ENCODE peak calls at places on chromosomes 5 and 9, in nine cellular contexts. Q, K, N, B, E, G, X, F and H are unnamed samples.

GRCh38 chr5:177306674-177307543 is 3.3 kb downstream of the PRELID1 start:
- DNase-seq in Q (peak; percentile 19), K (no peak), N (no peak), B (no peak), E (no peak), G (peak; percentile 74), X (no peak), F (peak; percentile 42), H (no peak)

GRCh38 chr5:173324115-173325001 is 3.9 kb downstream of the STC2 start:
- DNase-seq in Q (peak; percentile 93), K (peak; percentile 89), N (peak; percentile 94), B (peak; percentile 68), E (no peak), G (peak; percentile 52), X (peak; percentile 60), F (no peak), H (no peak)

GRCh38 chr5:111853748-111854147 is 96.8 kb upstream of the NREP start:
- DNase-seq in Q (no peak), K (peak; percentile 62), N (no peak), B (no peak), E (no peak), G (no peak), X (no peak), F (no peak), H (no peak)

GRCh38 chr5:170200876-170201275 is 31.9 kb upstream of the C5orf58 start:
- DNase-seq in Q (peak; percentile 11), K (no peak), N (no peak), B (no peak), E (no peak), G (no peak), X (no peak), F (peak; percentile 76), H (no peak)

GRCh38 chr5:174157048-174157447 is 111.5 kb downstream of the NSG2 start:
- DNase-seq in Q (no peak), K (no peak), N (no peak), B (no peak), E (no peak), G (peak; percentile 41), X (no peak), F (no peak), H (no peak)

GRCh38 chr9:70933318-70933717 is 188.1 kb downstream of the TRPM3 start:
- DNase-seq in Q (peak; percentile 50), K (peak; percentile 8), N (no peak), B (peak; percentile 67), E (no peak), G (no peak), X (no peak), F (no peak), H (no peak)

GRCh38 chr9:75909776-75910175 is 19.3 kb downstream of the PCSK5 start:
- DNase-seq in Q (no peak), K (no peak), N (no peak), B (peak; percentile 4), E (no peak), G (no peak), X (no peak), F (no peak), H (no peak)

GRCh38 chr5:1411099-1411498 is 34.1 kb downstream of the SLC6A3 start:
- DNase-seq in Q (no peak), K (no peak), N (no peak), B (no peak), E (no peak), G (no peak), X (no peak), F (no peak), H (no peak)

GRCh38 chr5:10331341-10331796 is 22.1 kb upstream of the MARCHF6 start:
- DNase-seq in Q (peak; percentile 45), K (peak; percentile 82), N (no peak), B (peak; percentile 75), E (peak; percentile 89), G (peak; percentile 28), X (no peak), F (no peak), H (no peak)

GRCh38 chr5:33227247-33227646 is 213.5 kb upstream of the TARS1 start:
- DNase-seq in Q (peak; percentile 1), K (peak; percentile 26), N (no peak), B (peak; percentile 14), E (no peak), G (no peak), X (no peak), F (no peak), H (no peak)

GRCh38 chr5:180802325-180803180 is at the start of gene MGAT1:
- DNase-seq in Q (peak; percentile 96), K (peak; percentile 83), N (peak; percentile 98), B (peak; percentile 59), E (peak; percentile 65), G (peak; percentile 91), X (peak; percentile 92), F (peak; percentile 77), H (peak; percentile 88)

GRCh38 chr9:81380504-81380903 is 308.8 kb downstream of the TLE1 start:
- DNase-seq in Q (no peak), K (no peak), N (no peak), B (no peak), E (no peak), G (no peak), X (no peak), F (no peak), H (no peak)

GRCh38 chr9:79287152-79287766 is 284.5 kb upstream of the TLE4 start:
- DNase-seq in Q (no peak), K (no peak), N (no peak), B (peak; percentile 23), E (no peak), G (peak; percentile 38), X (peak; percentile 65), F (no peak), H (no peak)

GRCh38 chr9:15856591-15856990 is 303.7 kb downstream of the CCDC171 start:
- DNase-seq in Q (peak; percentile 69), K (peak; percentile 87), N (no peak), B (peak; percentile 84), E (no peak), G (no peak), X (no peak), F (no peak), H (no peak)

GRCh38 chr5:1661311-1661710 is 137.6 kb upstream of the LPCAT1 start:
- DNase-seq in Q (no peak), K (no peak), N (no peak), B (no peak), E (no peak), G (peak; percentile 35), X (no peak), F (no peak), H (no peak)

GRCh38 chr5:127326438-127326837 is 35.8 kb downstream of the MEGF10 start:
- DNase-seq in Q (no peak), K (no peak), N (no peak), B (no peak), E (no peak), G (no peak), X (no peak), F (peak; percentile 30), H (no peak)

GRCh38 chr5:179410291-179411160 is 65.3 kb upstream of the ADAMTS2 start:
- DNase-seq in Q (no peak), K (no peak), N (peak; percentile 71), B (no peak), E (no peak), G (peak; percentile 38), X (no peak), F (no peak), H (no peak)

GRCh38 chr9:120842685-120843485 is at the start of gene PSMD5:
- DNase-seq in Q (peak; percentile 100), K (peak; percentile 100), N (peak; percentile 97), B (peak; percentile 99), E (peak; percentile 94), G (peak; percentile 96), X (peak; percentile 79), F (peak; percentile 100), H (peak; percentile 99)

GRCh38 chr9:120841930-120842684 is 615 bp downstream of the PSMD5 start:
- DNase-seq in Q (peak; percentile 63), K (peak; percentile 5), N (no peak), B (peak; percentile 2), E (no peak), G (no peak), X (no peak), F (peak; percentile 28), H (peak; percentile 62)

GRCh38 chr9:120833311-120833710 is 9.4 kb downstream of the PSMD5 start:
- DNase-seq in Q (no peak), K (no peak), N (no peak), B (no peak), E (no peak), G (no peak), X (no peak), F (no peak), H (no peak)

DNA sequence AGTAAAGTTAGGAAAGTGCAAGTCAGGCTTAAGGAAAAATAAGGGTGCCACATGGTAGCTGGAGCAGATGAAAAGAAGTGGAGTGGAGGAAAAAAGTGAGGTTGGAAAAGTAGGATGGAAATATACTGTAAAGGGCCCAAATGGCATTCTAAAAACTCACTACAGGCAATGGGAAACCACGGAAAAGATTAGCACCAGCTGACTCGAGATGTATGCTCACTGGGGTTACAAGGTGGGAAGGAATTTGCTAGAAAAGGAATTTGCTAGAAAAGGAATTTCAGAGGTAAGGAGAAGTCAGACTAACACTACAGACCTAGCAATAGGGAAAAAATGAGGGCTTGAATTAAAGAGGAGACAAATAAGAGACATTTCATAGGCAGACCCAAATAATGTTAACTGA is 3.6 kb downstream of the PSMD5 start:
- DNase-seq in Q (peak; percentile 52), K (peak; percentile 44), N (no peak), B (peak; percentile 67), E (no peak), G (no peak), X (no peak), F (peak; percentile 81), H (no peak)
- H3K9ac ChIP-seq in Q (peak overlapping the region; percentile 17), K (no peak overlapping the region), N (no peak overlapping the region), B (peak overlapping the region; percentile 21), E (no peak overlapping the region), G (no peak overlapping the region), X (peak overlapping the region; percentile 13), F (no peak overlapping the region), H (no peak overlapping the region)

GRCh38 chr9:130775336-130775991 is 59.6 kb upstream of the ABL1 start:
- DNase-seq in Q (no peak), K (no peak), N (no peak), B (no peak), E (no peak), G (no peak), X (no peak), F (no peak), H (no peak)
- H3K9ac ChIP-seq in Q (no peak overlapping the region), K (no peak overlapping the region), N (no peak overlapping the region), B (no peak overlapping the region), E (no peak overlapping the region), G (no peak overlapping the region), X (no peak overlapping the region), F (no peak overlapping the region), H (no peak overlapping the region)

GRCh38 chr9:128421474-128422010 is 885 bp downstream of the CERCAM start:
- DNase-seq in Q (peak; percentile 85), K (no peak), N (no peak), B (no peak), E (no peak), G (no peak), X (no peak), F (no peak), H (no peak)
- H3K9ac ChIP-seq in Q (peak overlapping the region; percentile 96), K (peak overlapping the region; percentile 67), N (peak overlapping the region; percentile 78), B (peak overlapping the region; percentile 80), E (peak overlapping the region; percentile 60), G (no peak overlapping the region), X (no peak overlapping the region), F (peak overlapping the region; percentile 89), H (peak overlapping the region; percentile 74)

DNA sequence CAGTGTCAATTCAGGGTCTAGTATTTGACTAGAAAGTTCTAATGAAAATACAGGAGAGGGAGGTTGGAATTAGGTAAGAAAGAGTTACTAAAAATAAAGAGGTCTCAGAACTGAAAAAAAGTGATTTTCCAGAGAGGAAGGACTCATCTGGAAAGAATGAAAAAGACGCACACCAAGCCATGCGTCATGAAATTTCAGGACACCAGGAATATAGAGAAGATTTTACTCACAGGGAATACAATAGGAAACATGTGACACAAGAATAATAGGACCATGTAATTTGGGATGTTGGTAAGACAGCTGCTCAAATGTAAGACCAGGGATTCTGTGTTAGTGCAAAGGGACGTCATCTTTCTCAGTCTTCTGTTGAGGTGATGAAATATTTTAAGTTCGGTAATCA is 224.7 kb downstream of the GDNF start:
- DNase-seq in Q (peak; percentile 95), K (peak; percentile 86), N (no peak), B (peak; percentile 98), E (no peak), G (no peak), X (no peak), F (no peak), H (no peak)
- H3K9ac ChIP-seq in Q (peak overlapping the region; percentile 74), K (no peak overlapping the region), N (peak overlapping the region; percentile 41), B (peak overlapping the region; percentile 65), E (no peak overlapping the region), G (no peak overlapping the region), X (no peak overlapping the region), F (no peak overlapping the region), H (no peak overlapping the region)